ENCODE peak calls at places on chromosomes 13 and 19, in nine cellular contexts. U is AG10803, G is astrocyte of the cerebellum, Q is bronchial epithelial cell, S is tibial artery, K is brain microvascular endothelial cell, M is fibroblast of lung, R is BE2C, V is H1. Y is an unnamed sample.

GRCh38 chr13:50626031-50626643 is 217.4 kb downstream of the DLEU7 start:
- DNase-seq in V (no peak), G (no peak), Q (peak; percentile 22), R (no peak), K (peak; percentile 91), M (peak; percentile 18), U (peak; percentile 78), S (no peak), Y (peak; percentile 61)

GRCh38 chr13:69213331-69213850 is 894.2 kb upstream of the ATXN8OS start:
- DNase-seq in M (no peak), R (no peak), V (no peak), U (no peak), S (no peak), Q (no peak), K (no peak), G (no peak), Y (no peak)

GRCh38 chr19:12333162-12334159 is at the start of gene ZNF563:
- DNase-seq in S (peak; percentile 99), K (peak; percentile 91), R (peak; percentile 97), M (peak; percentile 91), G (peak; percentile 62), V (peak; percentile 98), U (peak; percentile 89), Q (peak; percentile 90), Y (peak; percentile 88)

GRCh38 chr13:25372275-25373081 is 704 bp downstream of the ATP8A2 start:
- DNase-seq in S (no peak), G (no peak), V (peak; percentile 69), R (peak; percentile 15), U (no peak), K (no peak), M (no peak), Q (no peak), Y (no peak)

GRCh38 chr19:32456406-32456805 is 50.8 kb downstream of the DPY19L3 start:
- DNase-seq in M (no peak), G (no peak), K (no peak), Q (no peak), U (no peak), R (no peak), V (no peak), S (no peak), Y (no peak)

GRCh38 chr13:20359335-20359734 is 127.2 kb upstream of the GJB6 start:
- DNase-seq in K (peak; percentile 94), V (no peak), U (peak; percentile 95), M (peak; percentile 98), Q (peak; percentile 100), R (no peak), S (no peak), G (peak; percentile 86), Y (peak; percentile 96)

GRCh38 chr19:39823693-39824092 is 10.3 kb downstream of the DYRK1B start:
- DNase-seq in M (peak; percentile 4), G (no peak), Q (no peak), R (no peak), S (no peak), U (no peak), K (no peak), V (no peak), Y (no peak)

GRCh38 chr19:3336680-3337523 is 29.5 kb upstream of the NFIC start:
- DNase-seq in Q (peak; percentile 38), K (no peak), G (no peak), R (no peak), S (peak; percentile 99), V (no peak), U (peak; percentile 60), M (peak; percentile 94), Y (peak; percentile 75)

GRCh38 chr13:47288546-47288945 is 391.7 kb upstream of the HTR2A start:
- DNase-seq in U (peak; percentile 22), Q (no peak), S (no peak), R (no peak), V (no peak), M (no peak), K (peak; percentile 42), G (peak; percentile 18), Y (peak; percentile 48)

GRCh38 chr13:39976481-39976880 is 321.0 kb downstream of the COG6 start:
- DNase-seq in U (no peak), K (no peak), Q (peak; percentile 71), G (no peak), M (no peak), S (no peak), R (no peak), V (no peak), Y (no peak)

GRCh38 chr19:5694952-5695648 is 5.0 kb downstream of the RPL36 start:
- DNase-seq in G (no peak), R (peak; percentile 14), U (no peak), V (no peak), M (no peak), K (no peak), Q (no peak), S (no peak), Y (no peak)

GRCh38 chr13:91298060-91298459 is 49.4 kb upstream of the MIR17HG start:
- DNase-seq in S (no peak), K (no peak), U (no peak), R (no peak), Q (no peak), V (no peak), M (no peak), G (no peak), Y (no peak)

GRCh38 chr13:40259899-40260298 is 406.5 kb downstream of the FOXO1 start:
- DNase-seq in M (peak; percentile 44), K (no peak), G (no peak), Q (no peak), V (no peak), U (no peak), S (no peak), R (no peak), Y (no peak)

GRCh38 chr13:31060655-31061054 is 101.0 kb downstream of the HSPH1 start:
- DNase-seq in M (no peak), R (no peak), Q (no peak), K (no peak), G (no peak), U (no peak), S (no peak), V (no peak), Y (no peak)

GRCh38 chr13:31068119-31068423 is 93.6 kb downstream of the HSPH1 start:
- DNase-seq in Q (no peak), M (no peak), U (no peak), G (no peak), S (no peak), R (no peak), V (no peak), K (no peak), Y (no peak)

GRCh38 chr13:31067416-31068118 is 94.1 kb downstream of the HSPH1 start:
- DNase-seq in Q (peak; percentile 93), S (no peak), K (peak; percentile 38), G (no peak), U (peak; percentile 55), M (peak; percentile 48), R (no peak), V (no peak), Y (peak; percentile 64)

GRCh38 chr13:31064636-31065035 is 97.1 kb downstream of the HSPH1 start:
- DNase-seq in M (no peak), Q (no peak), K (no peak), S (no peak), V (no peak), G (no peak), U (no peak), R (no peak), Y (no peak)

GRCh38 chr13:31063734-31064133 is 98.0 kb downstream of the HSPH1 start:
- DNase-seq in R (no peak), G (no peak), Q (peak; percentile 89), S (no peak), K (no peak), M (no peak), V (no peak), U (no peak), Y (no peak)
- H3K4me3 ChIP-seq in R (no peak overlapping the region), G (no peak overlapping the region), Q (no peak overlapping the region), S (no peak overlapping the region), K (no peak overlapping the region), M (no peak overlapping the region), V (no peak overlapping the region), U (no peak overlapping the region), Y (no peak overlapping the region)

GRCh38 chr19:46598372-46598917 is 2.7 kb upstream of the CALM3 start:
- DNase-seq in Q (no peak), R (no peak), K (no peak), V (no peak), S (no peak), M (no peak), G (no peak), U (no peak), Y (no peak)

GRCh38 chr19:46601318-46602224 is at the start of gene CALM3:
- DNase-seq in R (no peak), V (no peak), S (no peak), K (no peak), U (no peak), M (no peak), Q (no peak), G (no peak), Y (no peak)

GRCh38 chr19:46602392-46603194 is 1.5 kb downstream of the CALM3 start:
- DNase-seq in V (no peak), M (no peak), Q (no peak), R (peak; percentile 49), S (peak; percentile 73), G (no peak), K (no peak), U (no peak), Y (no peak)

GRCh38 chr19:46600393-46601317 is 475 bp upstream of the CALM3 start:
- DNase-seq in G (peak; percentile 97), Q (peak; percentile 81), M (peak; percentile 99), R (peak; percentile 94), V (peak; percentile 100), S (peak; percentile 99), K (peak; percentile 97), U (peak; percentile 98), Y (peak; percentile 99)

DNA sequence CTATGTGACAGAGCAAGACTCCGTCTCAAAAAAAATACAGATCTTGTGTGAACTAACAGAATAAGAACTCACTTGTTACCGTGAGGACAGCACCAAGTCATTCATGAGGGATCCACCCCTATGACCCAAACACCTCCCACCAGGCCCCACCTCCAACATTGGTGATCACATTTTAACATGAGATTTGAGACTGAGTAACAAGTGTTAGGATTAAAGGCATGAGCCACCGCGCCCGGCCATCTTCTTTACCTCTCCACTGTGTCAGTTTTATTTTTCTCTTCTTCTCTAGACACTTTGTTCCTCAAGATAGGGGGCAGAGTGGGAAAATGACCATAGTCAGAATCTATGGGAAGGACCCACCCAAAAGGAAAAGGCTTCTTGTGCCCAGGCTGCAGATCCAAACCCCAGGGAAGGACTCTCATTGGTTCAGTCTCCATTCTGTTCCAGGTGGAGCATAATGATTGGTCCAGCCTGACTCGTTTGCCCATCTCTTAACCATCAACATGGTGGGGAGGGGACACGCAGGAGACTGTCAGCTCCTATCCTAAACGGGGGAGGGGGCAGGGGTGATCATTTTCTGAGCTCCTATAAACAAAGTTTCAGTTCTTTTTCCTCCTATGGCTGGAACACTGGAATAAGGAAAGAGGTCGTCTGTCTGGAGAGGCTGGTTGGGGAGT is 1.3 kb upstream of the CALM3 start:
- DNase-seq in R (no peak), Q (no peak), K (no peak), V (no peak), S (no peak), G (no peak), M (no peak), U (no peak), Y (no peak)
- TF ChIP-seq CTCF in R (no peak), Q (no peak), K (no peak), V (no peak), S (no peak), G (no peak), M (no peak), U (no peak), Y (no peak)

GRCh38 chr13:99255241-99255640 is 2.9 kb downstream of the GPR18 start:
- DNase-seq in K (no peak), R (no peak), G (no peak), V (no peak), U (no peak), M (no peak), Q (no peak), S (no peak), Y (no peak)
- H3K4me3 ChIP-seq in K (no peak overlapping the region), R (no peak overlapping the region), G (no peak overlapping the region), V (no peak overlapping the region), U (no peak overlapping the region), M (no peak overlapping the region), Q (no peak overlapping the region), S (no peak overlapping the region), Y (no peak overlapping the region)

GRCh38 chr13:113207890-113208423 is 512 bp downstream of the PCID2 start:
- DNase-seq in M (peak; percentile 54), Q (peak; percentile 31), V (peak; percentile 67), S (peak; percentile 73), G (no peak), K (peak; percentile 37), U (peak; percentile 54), R (peak; percentile 56), Y (peak; percentile 43)
- TF ChIP-seq CTCF in M (no peak), Q (no peak), V (no peak), S (no peak), G (no peak), K (peak; percentile 4), U (no peak), R (no peak), Y (peak; percentile 3)

Y was measured in astrocyte of the spinal cord.